ENCODE peak calls at places on chromosomes 16 and 17, in five cellular contexts. Q is T-helper 1 cell, T is GM13976, O is tibial nerve, N is RCC 7860. L is an unnamed sample.
A peak's percentile ranks its signal among the peaks of the same experiment; 100 is the strongest.

GRCh38 chr17:13197586-13197985 is 179.8 kb upstream of the ELAC2 start:
- DNase-seq in Q (no peak), T (no peak), O (no peak), N (no peak), L (no peak)

GRCh38 chr17:38970804-38971203 is 3.6 kb upstream of the FBXO47 start:
- DNase-seq in Q (no peak), T (no peak), O (no peak), N (no peak), L (no peak)

GRCh38 chr16:19595043-19595767 is 39.7 kb downstream of the VPS35L start:
- DNase-seq in Q (no peak), T (no peak), O (no peak), N (peak; percentile 93), L (no peak)

GRCh38 chr16:25950586-25951201 is 258.9 kb downstream of the HS3ST4 start:
- DNase-seq in Q (no peak), T (no peak), O (no peak), N (no peak), L (no peak)

GRCh38 chr16:15739449-15739848 is 89.4 kb downstream of the NDE1 start:
- DNase-seq in Q (no peak), T (no peak), O (no peak), N (no peak), L (no peak)

GRCh38 chr16:88508868-88509748 is 56.0 kb downstream of the ZFPM1 start:
- DNase-seq in Q (no peak), T (no peak), O (no peak), N (no peak), L (no peak)

GRCh38 chr16:56852968-56853367 is 12.0 kb upstream of the SLC12A3 start:
- DNase-seq in Q (no peak), T (no peak), O (no peak), N (no peak), L (no peak)

GRCh38 chr16:27024010-27024409 is 42.7 kb upstream of the C16orf82 start:
- DNase-seq in Q (no peak), T (no peak), O (no peak), N (no peak), L (no peak)

GRCh38 chr16:23907457-23907902 is 71.7 kb downstream of the PRKCB start:
- DNase-seq in Q (no peak), T (no peak), O (no peak), N (no peak), L (no peak)

GRCh38 chr16:83958137-83958810 is 5.2 kb downstream of the OSGIN1 start:
- DNase-seq in Q (no peak), T (no peak), O (no peak), N (no peak), L (no peak)

GRCh38 chr17:20994779-20995149 is 48.0 kb downstream of the USP22 start:
- DNase-seq in Q (no peak), T (no peak), O (no peak), N (no peak), L (no peak)

GRCh38 chr16:57751539-57752202 is 16.1 kb downstream of the KATNB1 start:
- DNase-seq in Q (no peak), T (no peak), O (no peak), N (no peak), L (no peak)

GRCh38 chr16:89431158-89431584 is 59.2 kb downstream of the ANKRD11 start:
- DNase-seq in Q (no peak), T (no peak), O (no peak), N (no peak), L (no peak)

GRCh38 chr17:76726766-76727718 is at the start of gene METTL23:
- DNase-seq in Q (peak; percentile 83), T (peak; percentile 86), O (peak; percentile 71), N (peak; percentile 62), L (no peak)

GRCh38 chr16:87424260-87424659 is 32.1 kb downstream of the MAP1LC3B start:
- DNase-seq in Q (no peak), T (no peak), O (no peak), N (no peak), L (no peak)

GRCh38 chr16:85612191-85612800 is 826 bp upstream of the GSE1 start:
- DNase-seq in Q (peak; percentile 33), T (peak; percentile 76), O (peak; percentile 44), N (peak; percentile 92), L (no peak)

GRCh38 chr16:24875466-24875865 is 29.7 kb downstream of the SLC5A11 start:
- DNase-seq in Q (no peak), T (no peak), O (no peak), N (no peak), L (no peak)

GRCh38 chr17:15651001-15651582 is 31.6 kb upstream of the FBXW10B start:
- DNase-seq in Q (no peak), T (no peak), O (no peak), N (no peak), L (no peak)

GRCh38 chr17:38674749-38675615 is at the start of gene EPOP:
- DNase-seq in Q (peak; percentile 88), T (peak; percentile 94), O (peak; percentile 54), N (peak; percentile 29), L (no peak)

GRCh38 chr17:71633391-71633849 is 487.4 kb upstream of the SOX9 start:
- DNase-seq in Q (no peak), T (no peak), O (no peak), N (peak; percentile 84), L (no peak)

GRCh38 chr16:87877942-87878507 is 8.7 kb upstream of the SLC7A5 start:
- DNase-seq in Q (no peak), T (peak; percentile 46), O (no peak), N (no peak), L (no peak)

GRCh38 chr17:40564883-40565744 is at the start of gene CCR7:
- DNase-seq in Q (peak; percentile 83), T (peak; percentile 67), O (no peak), N (no peak), L (no peak)

GRCh38 chr16:54931041-54931756 is 534 bp downstream of the IRX5 start:
- DNase-seq in Q (peak; percentile 15), T (peak; percentile 21), O (no peak), N (no peak), L (no peak)